ENCODE peak calls at places on chromosomes 4 and X, in five cellular contexts. F is PC-3, P is brain microvascular endothelial cell, S is Ammon's horn, U is lower lobe of right lung. Z is an unnamed sample.

GRCh38 chr4:54872246-54872645 is 214.5 kb downstream of the KIT start:
- DNase-seq in S (no peak), U (no peak), P (peak), F (peak), Z (no peak)

GRCh38 chr4:66741081-66741480 is 804.2 kb downstream of the CENPC start:
- DNase-seq in U (no peak), F (peak), S (no peak), P (no peak), Z (no peak)

GRCh38 chrX:108299704-108300103 is 138.5 kb downstream of the COL4A6 start:
- DNase-seq in S (no peak), P (no peak), U (no peak), F (no peak), Z (peak)

GRCh38 chr4:12651876-12652275 is 832.3 kb downstream of the RAB28 start:
- DNase-seq in F (no peak), S (no peak), U (no peak), P (no peak), Z (no peak)

GRCh38 chr4:8371251-8371995 is 69.1 kb downstream of the ACOX3 start:
- DNase-seq in U (peak), F (no peak), P (no peak), S (no peak), Z (no peak)

GRCh38 chrX:104902070-104902469 is 318.4 kb downstream of the TEX13A start:
- DNase-seq in U (no peak), S (no peak), F (no peak), P (no peak), Z (no peak)

GRCh38 chr4:110902500-110902899 is 279.6 kb upstream of the PITX2 start:
- DNase-seq in U (no peak), S (no peak), P (no peak), F (no peak), Z (no peak)

GRCh38 chr4:186781032-186781917 is 57.6 kb upstream of the FAT1 start:
- DNase-seq in U (no peak), F (peak), P (peak), S (no peak), Z (no peak)

GRCh38 chrX:47112316-47112954 is 32.1 kb downstream of the NDUFB11 start:
- DNase-seq in P (no peak), F (no peak), S (peak), U (no peak), Z (peak)

GRCh38 chr4:42331914-42332368 is 65.3 kb upstream of the SHISA3 start:
- DNase-seq in F (peak), S (no peak), U (no peak), P (peak), Z (no peak)

GRCh38 chrX:119067023-119067739 is 5.6 kb upstream of the CT47C1 start:
- DNase-seq in F (peak), U (peak), S (peak), P (peak), Z (peak)

GRCh38 chrX:14497184-14497666 is 32.1 kb upstream of the GLRA2 start:
- DNase-seq in S (no peak), F (no peak), U (no peak), P (peak), Z (no peak)

GRCh38 chrX:115535844-115536243 is 25.1 kb upstream of the PLS3 start:
- DNase-seq in U (no peak), F (no peak), P (no peak), S (no peak), Z (no peak)

GRCh38 chr4:15438939-15439524 is 11.2 kb downstream of the C1QTNF7 start:
- DNase-seq in S (no peak), F (no peak), U (no peak), P (no peak), Z (no peak)

GRCh38 chr4:153541426-153542096 is 75.4 kb downstream of the TMEM131L start:
- DNase-seq in U (no peak), F (peak), P (peak), S (no peak), Z (no peak)

GRCh38 chr4:48315728-48316630 is 25.4 kb upstream of the SLAIN2 start:
- DNase-seq in P (peak), F (peak), U (no peak), S (peak), Z (no peak)

GRCh38 chrX:5236096-5236495 is 992.6 kb downstream of the NLGN4X start:
- DNase-seq in P (no peak), U (no peak), F (peak), S (peak), Z (no peak)

GRCh38 chr4:185587444-185588161 is 52.3 kb upstream of the PDLIM3 start:
- DNase-seq in F (no peak), P (no peak), U (no peak), S (no peak), Z (no peak)

GRCh38 chrX:23854945-23855344 is 52.8 kb downstream of the APOO start:
- DNase-seq in S (no peak), F (no peak), P (no peak), U (peak), Z (no peak)

GRCh38 chr4:121594796-121595526 is 101.8 kb downstream of the ANXA5 start:
- DNase-seq in U (no peak), S (peak), F (peak), P (peak), Z (no peak)

GRCh38 chr4:98092833-98093439 is 50.3 kb downstream of the STPG2 start:
- DNase-seq in P (peak), F (peak), S (peak), U (no peak), Z (no peak)